ENCODE peak calls at places on chromosomes 6 and 20, in five cellular contexts. J is AG08395; N is NCI-H2171; U is stimulated activated naive CD4-positive, alpha-beta T cell treated with Interleukin-2 at 50 U/mL for 16 hours; A is fibroblast of the conjunctiva. T is an unnamed sample.

GRCh38 chr6:53095716-53096115 is 30.5 kb downstream of the FBXO9 start:
- DNase-seq in N (no peak), J (peak), A (no peak), U (no peak), T (no peak)

GRCh38 chr20:36435799-36436541 is 105.3 kb upstream of the MYL9 start:
- DNase-seq in A (peak), J (peak), N (no peak), U (peak), T (no peak)

GRCh38 chr20:10777713-10778112 is 103.9 kb upstream of the JAG1 start:
- DNase-seq in N (no peak), J (no peak), A (no peak), U (no peak), T (no peak)

GRCh38 chr6:31905041-31905440 is 3.2 kb upstream of the ZBTB12 start:
- DNase-seq in A (no peak), U (no peak), J (no peak), N (no peak), T (no peak)

GRCh38 chr6:105397987-105398386 is 4.9 kb downstream of the PREP start:
- DNase-seq in A (no peak), J (no peak), N (no peak), U (no peak), T (no peak)

GRCh38 chr6:41430875-41431274 is 95.5 kb downstream of the NCR2 start:
- DNase-seq in U (no peak), A (no peak), J (peak), N (no peak), T (no peak)

GRCh38 chr20:33947709-33948295 is 45.9 kb upstream of the RALY start:
- DNase-seq in U (no peak), N (peak), A (peak), J (no peak), T (peak)

GRCh38 chr6:93242049-93242448 is 177.3 kb downstream of the EPHA7 start:
- DNase-seq in J (no peak), N (no peak), A (no peak), U (no peak), T (no peak)

GRCh38 chr6:94862116-94862515 is 715.2 kb upstream of the MANEA start:
- DNase-seq in N (no peak), A (no peak), J (no peak), U (no peak), T (no peak)

GRCh38 chr20:59611286-59611685 is 6.9 kb downstream of the PHACTR3 start:
- DNase-seq in U (no peak), J (no peak), A (no peak), N (no peak), T (no peak)

GRCh38 chr20:37643400-37643799 is 50.4 kb upstream of the CTNNBL1 start:
- DNase-seq in J (no peak), U (no peak), A (no peak), N (no peak), T (no peak)

GRCh38 chr6:117440558-117441525 is 15.1 kb upstream of the ROS1 start:
- DNase-seq in J (peak), N (no peak), U (no peak), A (peak), T (no peak)

GRCh38 chr6:3959385-3959784 is 110.2 kb downstream of the FAM50B start:
- DNase-seq in N (no peak), A (no peak), U (no peak), J (no peak), T (no peak)

GRCh38 chr6:89487864-89488263 is 54.9 kb downstream of the ANKRD6 start:
- DNase-seq in N (peak), A (no peak), U (no peak), J (no peak), T (no peak)

GRCh38 chr6:129620234-129620610 is 89.8 kb downstream of the ARHGAP18 start:
- DNase-seq in A (no peak), J (no peak), U (no peak), N (no peak), T (no peak)

GRCh38 chr6:7540595-7540994 is 876 bp upstream of the DSP start:
- DNase-seq in J (no peak), A (no peak), U (no peak), N (no peak), T (no peak)

GRCh38 chr6:145551164-145551563 is 184.2 kb downstream of the EPM2A start:
- DNase-seq in N (no peak), U (no peak), A (no peak), J (no peak), T (no peak)

T was measured in DMS 273 treated with DMSO at 0.1 percent for 48 hours.